ENCODE peak calls at places on chromosomes 3 and 15, in nine cellular contexts. One of them, this sample, is unnamed. For H3K4me1, the result is how much of the 10 kb centered on the place peaks cover.

GRCh38 chr3:40207796-40208195 is 101.7 kb upstream of the EIF1B start:
- DNase-seq in gastrocnemius medialis: no peak
- DNase-seq in heart left ventricle: no peak
- DNase-seq in sigmoid colon: no peak
- DNase-seq in body of pancreas: no peak
- DNase-seq in tibial nerve: no peak
- DNase-seq in IMR-90: no peak
- DNase-seq in upper lobe of left lung: no peak
- DNase-seq in stomach: no peak
- DNase-seq in this sample: no peak

GRCh38 chr15:40929730-40930429 is 740 bp downstream of the DLL4 start:
- DNase-seq in gastrocnemius medialis: no peak
- DNase-seq in heart left ventricle: peak
- DNase-seq in sigmoid colon: no peak
- DNase-seq in body of pancreas: peak
- DNase-seq in tibial nerve: no peak
- DNase-seq in IMR-90: peak
- DNase-seq in upper lobe of left lung: peak
- DNase-seq in stomach: peak
- DNase-seq in this sample: no peak

GRCh38 chr3:112111785-112112402 is 21.2 kb downstream of the GCSAM start:
- DNase-seq in gastrocnemius medialis: no peak
- DNase-seq in heart left ventricle: no peak
- DNase-seq in sigmoid colon: no peak
- DNase-seq in body of pancreas: peak
- DNase-seq in tibial nerve: no peak
- DNase-seq in IMR-90: peak
- DNase-seq in upper lobe of left lung: peak
- DNase-seq in stomach: peak
- DNase-seq in this sample: no peak

GRCh38 chr15:69172854-69173253 is 12.4 kb downstream of the GLCE start:
- DNase-seq in gastrocnemius medialis: no peak
- DNase-seq in heart left ventricle: no peak
- DNase-seq in sigmoid colon: no peak
- DNase-seq in body of pancreas: no peak
- DNase-seq in tibial nerve: no peak
- DNase-seq in IMR-90: no peak
- DNase-seq in upper lobe of left lung: no peak
- DNase-seq in stomach: no peak
- DNase-seq in this sample: no peak

GRCh38 chr3:149605902-149606301 is 51.9 kb downstream of the WWTR1 start:
- DNase-seq in gastrocnemius medialis: no peak
- DNase-seq in heart left ventricle: no peak
- DNase-seq in sigmoid colon: no peak
- DNase-seq in body of pancreas: no peak
- DNase-seq in tibial nerve: no peak
- DNase-seq in IMR-90: peak
- DNase-seq in upper lobe of left lung: no peak
- DNase-seq in stomach: no peak
- DNase-seq in this sample: no peak

GRCh38 chr15:58462547-58462946 is 30.8 kb downstream of the LIPC start:
- DNase-seq in gastrocnemius medialis: no peak
- DNase-seq in heart left ventricle: no peak
- DNase-seq in sigmoid colon: no peak
- DNase-seq in body of pancreas: no peak
- DNase-seq in tibial nerve: no peak
- DNase-seq in IMR-90: no peak
- DNase-seq in upper lobe of left lung: peak
- DNase-seq in stomach: peak
- DNase-seq in this sample: no peak

GRCh38 chr15:33022629-33023028 is 171.9 kb downstream of the FMN1 start:
- DNase-seq in gastrocnemius medialis: peak
- DNase-seq in heart left ventricle: peak
- DNase-seq in sigmoid colon: peak
- DNase-seq in body of pancreas: peak
- DNase-seq in tibial nerve: no peak
- DNase-seq in IMR-90: peak
- DNase-seq in upper lobe of left lung: peak
- DNase-seq in stomach: peak
- DNase-seq in this sample: no peak

GRCh38 chr3:128309026-128309425 is 155.7 kb downstream of the EEFSEC start:
- DNase-seq in gastrocnemius medialis: no peak
- DNase-seq in heart left ventricle: peak
- DNase-seq in sigmoid colon: no peak
- DNase-seq in body of pancreas: no peak
- DNase-seq in tibial nerve: no peak
- DNase-seq in IMR-90: no peak
- DNase-seq in upper lobe of left lung: no peak
- DNase-seq in stomach: no peak
- DNase-seq in this sample: peak

GRCh38 chr3:21326704-21327103 is 424.3 kb downstream of the ZNF385D start:
- DNase-seq in gastrocnemius medialis: no peak
- DNase-seq in heart left ventricle: no peak
- DNase-seq in sigmoid colon: no peak
- DNase-seq in body of pancreas: no peak
- DNase-seq in tibial nerve: no peak
- DNase-seq in IMR-90: peak
- DNase-seq in upper lobe of left lung: no peak
- DNase-seq in stomach: no peak
- DNase-seq in this sample: no peak

GRCh38 chr3:87025636-87026035 is 34.7 kb upstream of the VGLL3 start:
- DNase-seq in gastrocnemius medialis: no peak
- DNase-seq in heart left ventricle: no peak
- DNase-seq in sigmoid colon: no peak
- DNase-seq in body of pancreas: no peak
- DNase-seq in tibial nerve: no peak
- DNase-seq in IMR-90: no peak
- DNase-seq in upper lobe of left lung: no peak
- DNase-seq in stomach: no peak
- DNase-seq in this sample: no peak

GRCh38 chr15:72278737-72279136 is 6.4 kb upstream of the PARP6 start:
- DNase-seq in gastrocnemius medialis: no peak
- DNase-seq in heart left ventricle: no peak
- DNase-seq in sigmoid colon: no peak
- DNase-seq in body of pancreas: no peak
- DNase-seq in tibial nerve: no peak
- DNase-seq in IMR-90: no peak
- DNase-seq in upper lobe of left lung: no peak
- DNase-seq in stomach: no peak
- DNase-seq in this sample: no peak

GRCh38 chr15:44666208-44667038 is 3.0 kb upstream of the SPG11 start:
- DNase-seq in gastrocnemius medialis: no peak
- DNase-seq in heart left ventricle: no peak
- DNase-seq in sigmoid colon: no peak
- DNase-seq in body of pancreas: no peak
- DNase-seq in tibial nerve: no peak
- DNase-seq in IMR-90: no peak
- DNase-seq in upper lobe of left lung: no peak
- DNase-seq in stomach: no peak
- DNase-seq in this sample: no peak

GRCh38 chr15:44668925-44669324 is 5.5 kb upstream of the SPG11 start:
- DNase-seq in gastrocnemius medialis: no peak
- DNase-seq in heart left ventricle: no peak
- DNase-seq in sigmoid colon: no peak
- DNase-seq in body of pancreas: no peak
- DNase-seq in tibial nerve: no peak
- DNase-seq in IMR-90: no peak
- DNase-seq in upper lobe of left lung: no peak
- DNase-seq in stomach: no peak
- DNase-seq in this sample: no peak

GRCh38 chr15:44663410-44664272 is at the start of gene SPG11:
- DNase-seq in gastrocnemius medialis: peak
- DNase-seq in heart left ventricle: peak
- DNase-seq in sigmoid colon: peak
- DNase-seq in body of pancreas: peak
- DNase-seq in tibial nerve: peak
- DNase-seq in IMR-90: peak
- DNase-seq in upper lobe of left lung: peak
- DNase-seq in stomach: peak
- DNase-seq in this sample: peak

GRCh38 chr15:44670087-44670945 is 6.9 kb upstream of the SPG11 start:
- DNase-seq in gastrocnemius medialis: no peak
- DNase-seq in heart left ventricle: no peak
- DNase-seq in sigmoid colon: no peak
- DNase-seq in body of pancreas: no peak
- DNase-seq in tibial nerve: no peak
- DNase-seq in IMR-90: no peak
- DNase-seq in upper lobe of left lung: no peak
- DNase-seq in stomach: no peak
- DNase-seq in this sample: no peak

GRCh38 chr15:44667039-44667360 is 3.5 kb upstream of the SPG11 start:
- DNase-seq in gastrocnemius medialis: no peak
- DNase-seq in heart left ventricle: no peak
- DNase-seq in sigmoid colon: no peak
- DNase-seq in body of pancreas: no peak
- DNase-seq in tibial nerve: no peak
- DNase-seq in IMR-90: no peak
- DNase-seq in upper lobe of left lung: no peak
- DNase-seq in stomach: no peak
- DNase-seq in this sample: no peak
- H3K4me3 ChIP-seq in gastrocnemius medialis: no peak
- H3K4me3 ChIP-seq in heart left ventricle: no peak
- H3K4me3 ChIP-seq in sigmoid colon: no peak
- H3K4me3 ChIP-seq in body of pancreas: no peak
- H3K4me3 ChIP-seq in tibial nerve: no peak
- H3K4me3 ChIP-seq in IMR-90: no peak
- H3K4me3 ChIP-seq in upper lobe of left lung: no peak
- H3K4me3 ChIP-seq in stomach: no peak
- H3K4me3 ChIP-seq in this sample: no peak

DNA sequence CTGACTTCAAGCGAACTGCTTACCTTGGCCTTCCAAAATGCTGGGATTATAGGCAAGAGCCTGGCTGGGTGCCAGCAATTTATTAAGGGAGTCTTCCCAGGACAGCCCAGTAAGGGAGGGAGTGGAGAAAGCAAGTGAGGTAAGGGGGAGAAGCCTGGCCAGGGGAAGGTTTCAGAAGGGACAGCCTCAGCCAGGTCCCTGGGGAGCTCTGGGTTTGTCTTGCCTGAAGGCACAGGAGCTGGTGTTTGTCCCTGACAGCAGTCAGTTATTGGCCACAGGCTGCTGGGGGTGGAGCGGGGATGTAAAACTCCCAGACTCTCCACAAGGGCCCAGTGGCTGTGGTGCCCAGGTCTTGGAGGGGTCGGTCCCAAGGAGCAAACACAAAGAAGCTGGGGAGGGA is 33.0 kb upstream of the CDCP1 start:
- DNase-seq in gastrocnemius medialis: no peak
- DNase-seq in heart left ventricle: no peak
- DNase-seq in sigmoid colon: no peak
- DNase-seq in body of pancreas: no peak
- DNase-seq in tibial nerve: no peak
- DNase-seq in IMR-90: no peak
- DNase-seq in upper lobe of left lung: no peak
- DNase-seq in stomach: no peak
- DNase-seq in this sample: no peak
- H3K4me1 ChIP-seq in gastrocnemius medialis: under half
- H3K4me1 ChIP-seq in heart left ventricle: under half
- H3K4me1 ChIP-seq in sigmoid colon: half or more
- H3K4me1 ChIP-seq in body of pancreas: under half
- H3K4me1 ChIP-seq in tibial nerve: under half
- H3K4me1 ChIP-seq in IMR-90: under half
- H3K4me1 ChIP-seq in upper lobe of left lung: under half
- H3K4me1 ChIP-seq in stomach: half or more
- H3K4me1 ChIP-seq in this sample: under half

GRCh38 chr3:46908986-46909534 is 31.5 kb downstream of the PTH1R start:
- DNase-seq in gastrocnemius medialis: no peak
- DNase-seq in heart left ventricle: no peak
- DNase-seq in sigmoid colon: peak
- DNase-seq in body of pancreas: no peak
- DNase-seq in tibial nerve: no peak
- DNase-seq in IMR-90: no peak
- DNase-seq in upper lobe of left lung: no peak
- DNase-seq in stomach: no peak
- DNase-seq in this sample: no peak
- TF ChIP-seq POLR2A in gastrocnemius medialis: no peak
- TF ChIP-seq POLR2A in heart left ventricle: no peak
- TF ChIP-seq POLR2A in sigmoid colon: no peak
- TF ChIP-seq POLR2A in body of pancreas: no peak
- TF ChIP-seq POLR2A in tibial nerve: no peak
- TF ChIP-seq POLR2A in IMR-90: no peak
- TF ChIP-seq POLR2A in upper lobe of left lung: no peak
- TF ChIP-seq POLR2A in stomach: no peak
- TF ChIP-seq POLR2A in this sample: no peak

GRCh38 chr15:23532019-23532418 is 33.5 kb upstream of the MKRN3 start:
- DNase-seq in gastrocnemius medialis: no peak
- DNase-seq in heart left ventricle: no peak
- DNase-seq in sigmoid colon: no peak
- DNase-seq in body of pancreas: peak
- DNase-seq in tibial nerve: no peak
- DNase-seq in IMR-90: no peak
- DNase-seq in upper lobe of left lung: no peak
- DNase-seq in stomach: no peak
- DNase-seq in this sample: no peak
- H3K4me3 ChIP-seq in gastrocnemius medialis: no peak
- H3K4me3 ChIP-seq in heart left ventricle: no peak
- H3K4me3 ChIP-seq in sigmoid colon: no peak
- H3K4me3 ChIP-seq in body of pancreas: no peak
- H3K4me3 ChIP-seq in tibial nerve: no peak
- H3K4me3 ChIP-seq in IMR-90: no peak
- H3K4me3 ChIP-seq in upper lobe of left lung: no peak
- H3K4me3 ChIP-seq in stomach: no peak
- H3K4me3 ChIP-seq in this sample: no peak

DNA sequence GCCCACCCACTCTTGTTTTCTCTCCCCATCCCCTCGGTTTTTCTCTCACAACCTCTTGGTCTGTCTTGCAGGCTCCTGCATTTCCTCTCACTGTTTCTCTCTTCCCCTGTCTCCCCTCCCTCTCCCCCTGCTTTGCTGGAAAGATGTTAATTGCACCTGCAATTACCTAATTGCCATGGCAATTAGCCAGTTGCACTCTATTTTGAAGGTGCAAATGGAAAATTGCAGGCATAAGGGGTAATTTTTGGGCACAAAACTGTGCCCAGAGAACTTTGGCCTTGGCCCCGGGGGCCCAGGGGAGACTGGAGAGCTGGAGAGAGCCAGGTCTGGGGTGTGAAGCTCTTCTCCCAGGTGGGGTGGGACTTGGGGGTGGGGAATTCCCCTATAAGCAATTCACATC is 164.5 kb upstream of the TLE3 start:
- DNase-seq in gastrocnemius medialis: no peak
- DNase-seq in heart left ventricle: no peak
- DNase-seq in sigmoid colon: no peak
- DNase-seq in body of pancreas: no peak
- DNase-seq in tibial nerve: no peak
- DNase-seq in IMR-90: no peak
- DNase-seq in upper lobe of left lung: no peak
- DNase-seq in stomach: no peak
- DNase-seq in this sample: no peak
- H3K4me1 ChIP-seq in gastrocnemius medialis: under half
- H3K4me1 ChIP-seq in heart left ventricle: half or more
- H3K4me1 ChIP-seq in sigmoid colon: half or more
- H3K4me1 ChIP-seq in body of pancreas: under half
- H3K4me1 ChIP-seq in tibial nerve: under half
- H3K4me1 ChIP-seq in IMR-90: under half
- H3K4me1 ChIP-seq in upper lobe of left lung: under half
- H3K4me1 ChIP-seq in stomach: half or more
- H3K4me1 ChIP-seq in this sample: under half

This sample was measured in vagina.